ENCODE peak calls at places on chromosomes 4 and X, in eight cellular contexts. E is astrocyte of the spinal cord, Q is ascending aorta, V is H7, M is HL-60, R is SK-N-MC, Z is foreskin fibroblast, F is colonic mucosa. G is an unnamed sample.
A peak's percentile ranks its signal among the peaks of the same experiment; 100 is the strongest.

GRCh38 chrX:10800776-10801175 is 180.4 kb upstream of the MID1 start:
- DNase-seq in E (no peak), Q (no peak), V (no peak), M (no peak), R (no peak), Z (no peak), F (no peak), G (no peak)

GRCh38 chr4:110854021-110854678 is 231.3 kb upstream of the PITX2 start:
- DNase-seq in E (peak; percentile 86), Q (no peak), V (no peak), M (no peak), R (no peak), Z (peak; percentile 89), F (peak; percentile 71), G (peak; percentile 94)

GRCh38 chrX:84737471-84737871 is 235.2 kb upstream of the HDX start:
- DNase-seq in E (no peak), Q (no peak), V (no peak), M (no peak), R (no peak), Z (no peak), F (no peak), G (no peak)

GRCh38 chr4:150782311-150782710 is 200.4 kb downstream of the MAB21L2 start:
- DNase-seq in E (peak; percentile 52), Q (no peak), V (no peak), M (no peak), R (no peak), Z (no peak), F (no peak), G (no peak)

GRCh38 chrX:69158166-69159040 is 6.8 kb downstream of the PJA1 start:
- DNase-seq in E (peak; percentile 64), Q (no peak), V (peak; percentile 62), M (peak; percentile 30), R (no peak), Z (peak; percentile 44), F (peak; percentile 45), G (no peak)

GRCh38 chrX:9821581-9821980 is 35.4 kb downstream of the SHROOM2 start:
- DNase-seq in E (no peak), Q (no peak), V (peak; percentile 48), M (no peak), R (no peak), Z (no peak), F (no peak), G (no peak)

GRCh38 chrX:70452143-70452733 is 7.6 kb downstream of the DLG3 start:
- DNase-seq in E (no peak), Q (no peak), V (peak; percentile 78), M (no peak), R (no peak), Z (no peak), F (peak; percentile 69), G (no peak)

GRCh38 chr4:40314951-40315350 is 20.2 kb upstream of the CHRNA9 start:
- DNase-seq in E (no peak), Q (no peak), V (no peak), M (peak; percentile 42), R (no peak), Z (no peak), F (no peak), G (peak; percentile 47)

DNA sequence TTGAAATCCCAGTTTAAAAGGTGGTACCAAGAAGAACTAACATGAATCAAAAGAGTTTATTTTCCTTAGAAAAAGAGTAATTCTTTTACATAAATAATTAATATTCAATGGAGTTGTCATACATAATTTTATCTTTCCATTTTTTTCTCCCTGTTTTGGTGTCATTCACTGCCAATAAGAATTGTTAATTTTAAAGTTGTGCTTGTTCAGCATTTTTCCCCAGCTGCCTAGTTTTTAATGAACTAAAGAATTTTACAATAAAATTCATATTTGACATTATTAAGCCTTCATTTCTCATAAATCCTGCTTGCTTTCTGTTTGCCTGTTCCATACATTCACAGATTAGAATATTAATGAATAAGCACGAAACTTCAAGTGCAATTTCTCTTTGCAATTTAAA is 393.6 kb downstream of the GRXCR1 start:
- DNase-seq in E (no peak), Q (no peak), V (no peak), M (no peak), R (no peak), Z (no peak), F (no peak), G (no peak)
- H3K4me3 ChIP-seq in E (no peak overlapping the region), Q (no peak overlapping the region), V (no peak overlapping the region), M (no peak overlapping the region), R (no peak overlapping the region), Z (no peak overlapping the region), F (no peak overlapping the region), G (no peak overlapping the region)

GRCh38 chr4:5710962-5711478 is at the start of gene EVC:
- DNase-seq in E (peak; percentile 81), Q (peak; percentile 29), V (peak; percentile 92), M (no peak), R (no peak), Z (peak; percentile 84), F (peak; percentile 68), G (peak; percentile 51)
- H3K4me3 ChIP-seq in E (peak within 1 kb of the TSS; percentile 66), Q (peak within 1 kb of the TSS; percentile 69), V (peak within 1 kb of the TSS; percentile 55), M (no peak within 1 kb of the TSS), R (peak within 1 kb of the TSS; percentile 77), Z (peak within 1 kb of the TSS; percentile 67), F (peak within 1 kb of the TSS; percentile 23), G (peak within 1 kb of the TSS; percentile 75)

DNA sequence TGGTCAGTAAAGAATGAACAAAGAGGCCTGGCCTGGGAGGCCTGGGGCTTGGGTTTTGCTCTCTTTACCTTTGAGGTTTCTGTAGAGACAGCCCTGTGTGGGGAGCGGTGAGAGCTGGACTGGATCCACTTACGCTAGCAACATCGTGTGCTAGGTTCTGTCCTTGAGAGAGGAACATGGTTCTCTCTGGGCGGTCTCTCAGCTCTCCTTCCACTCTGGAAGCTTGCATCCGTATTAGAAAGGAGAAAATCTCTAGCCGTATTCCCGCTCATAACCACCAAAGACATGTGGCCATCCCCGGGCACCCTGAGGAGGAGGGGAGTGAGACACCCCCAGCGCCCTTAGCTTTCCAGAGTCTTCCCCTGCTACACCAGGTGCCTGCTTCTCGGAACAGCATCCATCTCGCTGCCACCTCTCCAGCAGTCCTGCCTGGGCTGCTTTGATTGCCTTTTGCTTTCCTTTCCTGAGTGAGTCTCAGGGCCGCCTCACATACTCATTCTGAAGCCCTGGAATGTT is 1.3 kb downstream of the TADA2B start:
- DNase-seq in E (no peak), Q (no peak), V (no peak), M (no peak), R (no peak), Z (no peak), F (no peak), G (no peak)
- H3K4me3 ChIP-seq in E (peak overlapping the region; percentile 83), Q (peak overlapping the region; percentile 100), V (peak overlapping the region; percentile 93), M (peak overlapping the region; percentile 86), R (peak overlapping the region; percentile 80), Z (peak overlapping the region; percentile 83), F (peak overlapping the region; percentile 82), G (peak overlapping the region; percentile 75)

DNA sequence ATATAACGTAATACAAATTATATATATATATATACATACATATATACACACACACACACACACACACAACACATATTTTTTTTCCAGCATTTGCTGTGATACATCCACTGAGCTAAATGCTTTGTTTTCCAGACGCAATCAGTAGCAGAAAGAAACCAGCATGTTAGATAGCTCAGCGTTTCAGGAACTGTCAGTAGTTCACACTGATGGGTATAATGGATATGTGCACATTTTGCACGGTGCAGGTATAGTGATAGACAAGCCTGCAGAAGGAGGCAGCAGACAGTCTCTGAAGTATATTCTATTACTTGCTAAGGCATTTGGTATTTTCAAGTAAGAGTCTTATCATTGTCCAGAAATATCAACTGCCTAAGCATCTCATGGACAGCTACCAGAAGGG is 741.6 kb upstream of the HS3ST1 start:
- DNase-seq in E (no peak), Q (no peak), V (no peak), M (no peak), R (no peak), Z (no peak), F (no peak), G (no peak)
- H3K4me3 ChIP-seq in E (no peak overlapping the region), Q (no peak overlapping the region), V (no peak overlapping the region), M (no peak overlapping the region), R (no peak overlapping the region), Z (no peak overlapping the region), F (no peak overlapping the region), G (no peak overlapping the region)

G was measured in skeletal muscle cell.